ENCODE peak calls at places on chromosomes 13 and 19, in seven cellular contexts. One of them, this sample, is unnamed.

GRCh38 chr13:111599791-111600190 is 279.3 kb downstream of the TEX29 start:
- DNase-seq in ovary: no peak
- DNase-seq in HCT116: no peak
- DNase-seq in SK-N-SH: no peak
- DNase-seq in tibial nerve: no peak
- DNase-seq in heart right ventricle: no peak
- DNase-seq in IMR-90: no peak
- DNase-seq in this sample: no peak

GRCh38 chr19:17441241-17442135 is 7.0 kb downstream of the TMEM221 start:
- DNase-seq in tibial nerve: no peak
- DNase-seq in heart right ventricle: no peak
- DNase-seq in ovary: no peak
- DNase-seq in IMR-90: no peak
- DNase-seq in SK-N-SH: peak
- DNase-seq in HCT116: no peak
- DNase-seq in this sample: peak

GRCh38 chr19:11203194-11204075 is 6.1 kb upstream of the KANK2 start:
- DNase-seq in HCT116: no peak
- DNase-seq in ovary: peak
- DNase-seq in tibial nerve: peak
- DNase-seq in IMR-90: peak
- DNase-seq in heart right ventricle: peak
- DNase-seq in SK-N-SH: peak
- DNase-seq in this sample: peak

GRCh38 chr19:2477141-2477710 is 1.3 kb downstream of the GADD45B start:
- DNase-seq in tibial nerve: no peak
- DNase-seq in ovary: peak
- DNase-seq in heart right ventricle: peak
- DNase-seq in HCT116: no peak
- DNase-seq in IMR-90: peak
- DNase-seq in SK-N-SH: no peak
- DNase-seq in this sample: no peak

GRCh38 chr13:96141032-96141431 is 51.1 kb downstream of the HS6ST3 start:
- DNase-seq in tibial nerve: no peak
- DNase-seq in heart right ventricle: no peak
- DNase-seq in SK-N-SH: no peak
- DNase-seq in HCT116: no peak
- DNase-seq in ovary: no peak
- DNase-seq in IMR-90: peak
- DNase-seq in this sample: no peak

GRCh38 chr13:97015661-97016350 is 21.5 kb upstream of the OXGR1 start:
- DNase-seq in ovary: no peak
- DNase-seq in HCT116: no peak
- DNase-seq in tibial nerve: no peak
- DNase-seq in heart right ventricle: no peak
- DNase-seq in SK-N-SH: no peak
- DNase-seq in IMR-90: no peak
- DNase-seq in this sample: no peak

GRCh38 chr19:43562211-43562697 is 13.1 kb downstream of the XRCC1 start:
- DNase-seq in tibial nerve: no peak
- DNase-seq in IMR-90: no peak
- DNase-seq in SK-N-SH: no peak
- DNase-seq in HCT116: no peak
- DNase-seq in heart right ventricle: no peak
- DNase-seq in ovary: no peak
- DNase-seq in this sample: no peak

GRCh38 chr19:5001547-5002131 is 32.7 kb downstream of the KDM4B start:
- DNase-seq in heart right ventricle: no peak
- DNase-seq in HCT116: peak
- DNase-seq in IMR-90: peak
- DNase-seq in SK-N-SH: peak
- DNase-seq in tibial nerve: no peak
- DNase-seq in ovary: no peak
- DNase-seq in this sample: peak

GRCh38 chr19:7535035-7535992 is at the start of gene PNPLA6:
- DNase-seq in IMR-90: peak
- DNase-seq in ovary: peak
- DNase-seq in SK-N-SH: peak
- DNase-seq in HCT116: peak
- DNase-seq in tibial nerve: peak
- DNase-seq in heart right ventricle: peak
- DNase-seq in this sample: peak

GRCh38 chr13:110374644-110375370 is 67.7 kb downstream of the COL4A2 start:
- DNase-seq in tibial nerve: no peak
- DNase-seq in SK-N-SH: no peak
- DNase-seq in ovary: no peak
- DNase-seq in IMR-90: no peak
- DNase-seq in HCT116: no peak
- DNase-seq in heart right ventricle: no peak
- DNase-seq in this sample: no peak

DNA sequence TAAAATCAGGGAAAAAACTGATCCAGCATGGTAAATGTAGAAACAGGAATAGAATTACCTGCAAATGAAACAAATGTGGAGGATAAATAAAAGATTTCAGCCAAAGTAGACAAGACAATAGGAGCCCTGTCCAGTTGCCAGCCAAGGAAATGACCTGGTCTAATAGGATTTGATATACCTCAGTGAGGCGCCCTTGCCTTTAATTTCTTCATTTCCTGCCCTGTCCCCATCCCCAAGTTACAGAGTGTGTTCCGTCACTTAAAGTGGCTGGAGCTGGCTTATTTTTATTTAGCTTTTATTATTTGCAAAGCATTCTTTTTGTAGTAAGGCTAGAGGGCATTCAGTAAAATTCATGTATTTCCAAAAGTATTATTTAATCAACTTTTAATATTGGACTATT is 1022.0 kb downstream of the EFNB2 start:
- DNase-seq in heart right ventricle: no peak
- DNase-seq in IMR-90: no peak
- DNase-seq in ovary: no peak
- DNase-seq in HCT116: no peak
- DNase-seq in SK-N-SH: no peak
- DNase-seq in tibial nerve: no peak
- DNase-seq in this sample: peak
- TF ChIP-seq CTCF in heart right ventricle: no peak
- TF ChIP-seq CTCF in IMR-90: no peak
- TF ChIP-seq CTCF in ovary: no peak
- TF ChIP-seq CTCF in HCT116: no peak
- TF ChIP-seq CTCF in SK-N-SH: no peak
- TF ChIP-seq CTCF in tibial nerve: no peak
- TF ChIP-seq CTCF in this sample: peak

DNA sequence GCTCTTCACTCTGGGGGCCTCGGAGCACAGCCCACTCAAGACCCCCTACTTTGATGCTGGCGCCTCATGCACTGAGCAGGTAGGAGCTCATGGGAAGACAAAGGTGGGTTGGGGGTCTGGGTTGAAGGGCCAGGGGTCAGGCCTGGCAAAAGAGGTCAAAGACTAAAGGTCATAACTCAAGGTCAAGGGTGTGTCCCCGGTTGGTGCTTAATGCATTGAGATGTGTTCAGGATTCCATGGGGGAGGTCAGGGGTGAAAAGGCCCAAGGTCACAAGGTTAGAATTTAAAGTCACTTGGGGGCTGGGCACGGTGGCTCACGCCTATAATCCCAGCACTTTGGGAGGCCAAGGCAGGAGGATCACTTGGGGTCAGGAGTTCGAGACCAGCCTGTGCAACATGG is 4.9 kb upstream of the TOMM40 start:
- DNase-seq in IMR-90: no peak
- DNase-seq in SK-N-SH: no peak
- DNase-seq in heart right ventricle: no peak
- DNase-seq in HCT116: no peak
- DNase-seq in tibial nerve: no peak
- DNase-seq in ovary: no peak
- DNase-seq in this sample: no peak
- H3K4me3 ChIP-seq in IMR-90: no peak
- H3K4me3 ChIP-seq in SK-N-SH: no peak
- H3K4me3 ChIP-seq in heart right ventricle: no peak
- H3K4me3 ChIP-seq in HCT116: no peak
- H3K4me3 ChIP-seq in tibial nerve: no peak
- H3K4me3 ChIP-seq in ovary: no peak
- H3K4me3 ChIP-seq in this sample: no peak

GRCh38 chr19:21082011-21082975 is at the start of gene ZNF714:
- DNase-seq in ovary: peak
- DNase-seq in IMR-90: peak
- DNase-seq in HCT116: peak
- DNase-seq in heart right ventricle: peak
- DNase-seq in tibial nerve: peak
- DNase-seq in SK-N-SH: peak
- DNase-seq in this sample: peak
- H3K27ac ChIP-seq in ovary: peak
- H3K27ac ChIP-seq in IMR-90: peak
- H3K27ac ChIP-seq in HCT116: peak
- H3K27ac ChIP-seq in heart right ventricle: peak
- H3K27ac ChIP-seq in tibial nerve: no peak
- H3K27ac ChIP-seq in SK-N-SH: peak
- H3K27ac ChIP-seq in this sample: peak

GRCh38 chr19:57443121-57443696 is 8.1 kb downstream of the ZNF749 start:
- DNase-seq in tibial nerve: no peak
- DNase-seq in ovary: no peak
- DNase-seq in SK-N-SH: no peak
- DNase-seq in heart right ventricle: no peak
- DNase-seq in HCT116: no peak
- DNase-seq in IMR-90: no peak
- DNase-seq in this sample: no peak
- TF ChIP-seq CTCF in tibial nerve: no peak
- TF ChIP-seq CTCF in ovary: no peak
- TF ChIP-seq CTCF in SK-N-SH: no peak
- TF ChIP-seq CTCF in heart right ventricle: no peak
- TF ChIP-seq CTCF in HCT116: no peak
- TF ChIP-seq CTCF in IMR-90: no peak
- TF ChIP-seq CTCF in this sample: no peak

GRCh38 chr13:80048802-80049201 is 292.1 kb downstream of the SPRY2 start:
- DNase-seq in HCT116: peak
- DNase-seq in tibial nerve: peak
- DNase-seq in heart right ventricle: peak
- DNase-seq in SK-N-SH: no peak
- DNase-seq in IMR-90: peak
- DNase-seq in ovary: peak
- DNase-seq in this sample: peak
- H3K4me3 ChIP-seq in HCT116: no peak
- H3K4me3 ChIP-seq in tibial nerve: no peak
- H3K4me3 ChIP-seq in heart right ventricle: no peak
- H3K4me3 ChIP-seq in SK-N-SH: no peak
- H3K4me3 ChIP-seq in IMR-90: no peak
- H3K4me3 ChIP-seq in ovary: no peak
- H3K4me3 ChIP-seq in this sample: no peak

GRCh38 chr13:99464441-99464949 is 36.8 kb upstream of the TM9SF2 start:
- DNase-seq in tibial nerve: no peak
- DNase-seq in IMR-90: peak
- DNase-seq in HCT116: no peak
- DNase-seq in SK-N-SH: no peak
- DNase-seq in ovary: no peak
- DNase-seq in heart right ventricle: no peak
- DNase-seq in this sample: no peak

GRCh38 chr13:99465454-99465853 is 35.8 kb upstream of the TM9SF2 start:
- DNase-seq in ovary: no peak
- DNase-seq in IMR-90: no peak
- DNase-seq in tibial nerve: no peak
- DNase-seq in SK-N-SH: no peak
- DNase-seq in heart right ventricle: no peak
- DNase-seq in HCT116: no peak
- DNase-seq in this sample: peak

GRCh38 chr13:99468971-99469545 is 32.2 kb upstream of the TM9SF2 start:
- DNase-seq in tibial nerve: no peak
- DNase-seq in HCT116: no peak
- DNase-seq in IMR-90: no peak
- DNase-seq in ovary: no peak
- DNase-seq in SK-N-SH: no peak
- DNase-seq in heart right ventricle: no peak
- DNase-seq in this sample: peak

GRCh38 chr13:99470027-99470426 is 31.2 kb upstream of the TM9SF2 start:
- DNase-seq in tibial nerve: no peak
- DNase-seq in IMR-90: no peak
- DNase-seq in ovary: no peak
- DNase-seq in heart right ventricle: no peak
- DNase-seq in SK-N-SH: no peak
- DNase-seq in HCT116: no peak
- DNase-seq in this sample: no peak

GRCh38 chr13:99467764-99468163 is 33.5 kb upstream of the TM9SF2 start:
- DNase-seq in tibial nerve: no peak
- DNase-seq in heart right ventricle: no peak
- DNase-seq in IMR-90: peak
- DNase-seq in ovary: no peak
- DNase-seq in SK-N-SH: no peak
- DNase-seq in HCT116: no peak
- DNase-seq in this sample: no peak
- H3K27ac ChIP-seq in tibial nerve: no peak
- H3K27ac ChIP-seq in heart right ventricle: no peak
- H3K27ac ChIP-seq in IMR-90: no peak
- H3K27ac ChIP-seq in ovary: no peak
- H3K27ac ChIP-seq in SK-N-SH: no peak
- H3K27ac ChIP-seq in HCT116: no peak
- H3K27ac ChIP-seq in this sample: no peak

DNA sequence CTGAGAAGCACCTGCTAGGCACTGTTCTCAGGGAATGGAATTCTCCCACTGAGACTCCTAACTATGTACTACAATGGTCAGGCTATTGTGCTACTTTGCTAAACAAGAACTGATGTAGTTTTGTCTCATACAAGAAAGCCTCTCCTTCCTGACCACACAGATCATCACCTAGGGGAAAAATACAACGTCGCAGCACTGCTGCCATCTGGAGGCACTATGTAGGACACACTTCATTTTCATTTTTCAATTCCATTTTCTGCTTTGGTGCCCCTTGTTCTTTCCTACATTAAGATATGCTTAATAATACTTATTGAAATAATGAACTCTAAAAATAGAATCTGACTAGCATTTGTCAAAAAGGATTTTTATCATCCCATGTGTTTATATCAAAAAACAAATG is 21.1 kb downstream of the PROSER1 start:
- DNase-seq in ovary: no peak
- DNase-seq in tibial nerve: no peak
- DNase-seq in heart right ventricle: no peak
- DNase-seq in IMR-90: peak
- DNase-seq in HCT116: peak
- DNase-seq in SK-N-SH: peak
- DNase-seq in this sample: peak
- TF ChIP-seq CTCF in ovary: no peak
- TF ChIP-seq CTCF in tibial nerve: peak
- TF ChIP-seq CTCF in heart right ventricle: no peak
- TF ChIP-seq CTCF in IMR-90: peak
- TF ChIP-seq CTCF in HCT116: no peak
- TF ChIP-seq CTCF in SK-N-SH: peak
- TF ChIP-seq CTCF in this sample: peak

GRCh38 chr19:41915248-41916032 is 12.8 kb downstream of the ERFL start:
- DNase-seq in HCT116: no peak
- DNase-seq in IMR-90: no peak
- DNase-seq in tibial nerve: no peak
- DNase-seq in ovary: no peak
- DNase-seq in heart right ventricle: no peak
- DNase-seq in SK-N-SH: no peak
- DNase-seq in this sample: no peak
- H3K4me3 ChIP-seq in HCT116: no peak
- H3K4me3 ChIP-seq in IMR-90: no peak
- H3K4me3 ChIP-seq in tibial nerve: no peak
- H3K4me3 ChIP-seq in ovary: no peak
- H3K4me3 ChIP-seq in heart right ventricle: no peak
- H3K4me3 ChIP-seq in SK-N-SH: no peak
- H3K4me3 ChIP-seq in this sample: no peak

This sample was measured in WERI-Rb-1.